ENCODE peak calls at places on chromosomes 12 and 14, in seven cellular contexts. O is cardiac muscle cell, B is adrenal gland, M is Peyer's patch, K is uterus, Y is endodermal cell, F is Caco-2. S is an unnamed sample. For H3K4me1, the result is how much of the 10 kb centered on the place peaks cover.

GRCh38 chr12:64744422-64745258 is 14.6 kb downstream of the GNS start:
- DNase-seq in Y (no peak), F (no peak), O (peak), M (no peak), K (no peak), B (no peak), S (no peak)

GRCh38 chr12:33427071-33427470 is 12.5 kb downstream of the SYT10 start:
- DNase-seq in M (no peak), K (no peak), B (no peak), O (no peak), Y (peak), F (no peak), S (no peak)

GRCh38 chr12:643478-644292 is 19.6 kb downstream of the NINJ2 start:
- DNase-seq in Y (peak), O (peak), B (no peak), K (peak), M (peak), F (no peak), S (peak)

GRCh38 chr12:26691234-26691970 is 141.6 kb downstream of the ITPR2 start:
- DNase-seq in Y (peak), F (no peak), K (no peak), M (no peak), B (peak), O (peak), S (no peak)

GRCh38 chr12:46963977-46964376 is 115.4 kb upstream of the PCED1B start:
- DNase-seq in O (peak), M (no peak), F (peak), K (no peak), B (peak), Y (no peak), S (no peak)

GRCh38 chr14:91115986-91116385 is 2.1 kb downstream of the DGLUCY start:
- DNase-seq in Y (no peak), B (no peak), M (no peak), K (peak), F (no peak), O (no peak), S (no peak)

GRCh38 chr14:61730756-61731373 is 31.4 kb upstream of the SNAPC1 start:
- DNase-seq in B (no peak), M (no peak), K (no peak), Y (no peak), O (no peak), F (no peak), S (no peak)

GRCh38 chr14:90409209-90409730 is 12.4 kb downstream of the CALM1 start:
- DNase-seq in Y (no peak), F (no peak), K (peak), M (no peak), B (no peak), O (peak), S (no peak)

GRCh38 chr12:87796961-87797516 is 232.2 kb downstream of the C12orf50 start:
- DNase-seq in Y (no peak), B (no peak), K (no peak), O (peak), F (no peak), M (no peak), S (no peak)

GRCh38 chr14:22556990-22557623 is 31.9 kb downstream of the DAD1 start:
- DNase-seq in O (peak), K (peak), F (peak), Y (peak), M (peak), B (peak), S (peak)

GRCh38 chr14:104689620-104690265 is 325 bp downstream of the INF2 start:
- DNase-seq in O (no peak), K (no peak), Y (no peak), B (no peak), F (no peak), M (no peak), S (no peak)

GRCh38 chr14:64632056-64632455 is 72.2 kb upstream of the PLEKHG3 start:
- DNase-seq in O (no peak), Y (peak), M (no peak), F (no peak), B (no peak), K (no peak), S (no peak)

GRCh38 chr12:30440826-30441602 is 254.7 kb downstream of the IPO8 start:
- DNase-seq in B (no peak), K (no peak), F (peak), O (peak), Y (peak), M (no peak), S (no peak)

GRCh38 chr12:59056931-59057330 is 136.6 kb upstream of the LRIG3 start:
- DNase-seq in M (no peak), O (no peak), B (no peak), K (no peak), Y (no peak), F (no peak), S (no peak)

GRCh38 chr12:52139579-52140062 is 52.2 kb downstream of the KRT80 start:
- DNase-seq in Y (peak), M (peak), O (no peak), F (peak), K (no peak), B (no peak), S (no peak)

GRCh38 chr12:2345902-2346301 is 293.1 kb downstream of the CACNA1C start:
- DNase-seq in M (peak), Y (peak), K (no peak), O (no peak), B (no peak), F (no peak), S (no peak)

GRCh38 chr12:2348477-2348852 is 295.7 kb downstream of the CACNA1C start:
- DNase-seq in B (no peak), Y (peak), F (no peak), M (no peak), O (no peak), K (no peak), S (no peak)

GRCh38 chr12:2346405-2346804 is 293.6 kb downstream of the CACNA1C start:
- DNase-seq in F (no peak), Y (no peak), K (no peak), B (no peak), M (peak), O (no peak), S (no peak)

GRCh38 chr12:2347137-2347843 is 294.5 kb downstream of the CACNA1C start:
- DNase-seq in M (no peak), K (no peak), Y (peak), F (no peak), O (no peak), B (no peak), S (no peak)

DNA sequence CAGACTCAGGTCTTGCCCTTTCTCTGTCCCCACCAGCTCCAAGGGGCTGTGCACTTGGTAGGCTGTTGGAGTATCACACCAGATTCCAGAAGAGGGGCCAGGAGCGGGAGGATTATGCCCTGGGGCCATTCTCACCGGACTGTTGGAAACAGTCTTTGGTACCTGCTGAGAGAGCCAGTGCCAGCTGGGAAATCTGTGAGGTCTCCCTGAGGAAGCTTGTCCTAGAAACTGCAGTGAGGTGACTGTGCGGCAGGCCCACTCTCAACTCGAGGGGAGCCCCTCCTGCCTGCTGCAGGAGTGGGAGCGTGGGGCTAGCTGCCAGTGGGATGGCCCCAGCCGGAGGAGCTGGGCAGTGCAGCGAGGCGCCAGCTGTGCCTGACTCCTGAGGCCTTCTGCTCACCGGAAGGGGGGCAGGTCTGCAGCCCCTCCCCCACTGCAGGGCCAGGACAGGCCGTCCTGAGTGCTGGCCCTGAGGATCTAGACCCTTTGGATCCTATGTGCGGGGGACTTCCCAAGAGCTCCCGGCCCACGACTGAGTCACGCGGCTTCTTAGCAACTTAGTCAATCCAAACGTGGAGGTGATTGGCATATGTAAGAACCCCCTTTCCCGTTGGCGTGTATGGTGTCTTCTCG is 295.2 kb downstream of the CACNA1C start:
- DNase-seq in Y (peak), B (no peak), K (no peak), M (no peak), O (no peak), F (no peak), S (no peak)
- H3K4me1 ChIP-seq in Y (under half), B (under half), K (under half), M (under half), O (under half), F (under half), S (under half)

GRCh38 chr14:68944162-68944561 is 34.9 kb downstream of the ACTN1 start:
- DNase-seq in B (no peak), O (no peak), F (no peak), M (no peak), Y (no peak), K (no peak), S (no peak)
- H3K4me1 ChIP-seq in B (half or more), O (half or more), F (half or more), M (under half), Y (under half), K (under half), S (half or more)

DNA sequence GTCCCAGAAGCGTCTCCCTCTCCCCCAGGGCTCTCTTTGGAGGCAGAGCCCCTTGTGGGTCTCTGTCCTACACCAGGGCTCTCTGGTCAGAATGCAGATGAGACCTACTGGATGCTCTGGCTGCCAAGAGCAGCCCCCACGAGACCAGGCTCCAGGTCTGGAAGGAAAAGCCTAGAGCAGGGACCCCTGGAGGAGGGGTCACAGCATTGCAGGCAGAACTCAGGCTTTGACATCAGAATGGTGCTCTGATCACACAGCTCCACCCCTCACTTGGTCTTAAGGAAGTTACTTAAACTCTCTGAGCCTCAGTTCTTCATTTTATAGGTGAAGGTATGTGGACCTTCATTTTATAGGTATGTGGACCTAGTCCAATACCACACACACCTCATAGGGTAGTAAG is 83.1 kb downstream of the ARL6IP4 start:
- DNase-seq in B (no peak), F (no peak), K (no peak), O (no peak), Y (peak), M (no peak), S (no peak)
- H3K4me1 ChIP-seq in B (half or more), F (under half), K (under half), O (under half), Y (under half), M (under half), S (half or more)

GRCh38 chr12:3250034-3250433 is 172.9 kb downstream of the TSPAN9 start:
- DNase-seq in K (no peak), B (no peak), M (no peak), F (no peak), Y (no peak), O (no peak), S (no peak)

GRCh38 chr12:3252416-3252815 is 175.2 kb downstream of the TSPAN9 start:
- DNase-seq in K (peak), Y (no peak), O (peak), M (peak), F (no peak), B (peak), S (no peak)

GRCh38 chr12:3250576-3250975 is 173.4 kb downstream of the TSPAN9 start:
- DNase-seq in B (no peak), M (no peak), O (no peak), K (no peak), Y (no peak), F (no peak), S (no peak)

GRCh38 chr12:3251691-3252090 is 174.5 kb downstream of the TSPAN9 start:
- DNase-seq in Y (no peak), O (no peak), B (no peak), M (no peak), K (peak), F (no peak), S (no peak)

DNA sequence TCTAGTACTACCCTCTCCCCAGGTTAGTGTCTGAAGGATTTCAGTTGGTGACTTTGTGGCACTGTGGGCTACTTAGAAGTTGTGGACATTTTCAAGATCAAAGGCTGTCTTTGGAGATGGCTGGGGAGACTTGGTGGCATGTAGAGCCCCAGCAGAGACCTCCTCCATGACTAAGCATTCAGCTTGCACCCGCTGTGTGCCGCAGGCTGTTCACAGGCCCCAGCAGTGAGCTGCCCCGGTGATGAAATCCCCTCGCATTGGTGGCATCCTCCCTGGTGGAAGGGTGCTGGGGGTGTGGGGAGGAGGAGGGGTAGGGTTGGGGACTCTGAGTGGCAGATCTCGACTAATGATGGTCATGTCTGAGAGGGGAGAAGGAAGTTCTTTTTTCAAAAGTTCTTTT is 173.9 kb downstream of the TSPAN9 start:
- DNase-seq in O (no peak), F (no peak), Y (no peak), B (no peak), K (no peak), M (no peak), S (no peak)
- H3K4me1 ChIP-seq in O (half or more), F (under half), Y (under half), B (under half), K (under half), M (under half), S (under half)